ENCODE peak calls at places on chromosome 1, in five cellular contexts. One of them, this sample, is unnamed.

GRCh38 chr1:26021647-26022403 is at the start of gene EXTL1:
- DNase-seq in mesenchymal stem cell: peak; percentile 46
- DNase-seq in trophoblast cell: no peak
- DNase-seq in H9: peak; percentile 85
- DNase-seq in IMR-90: peak; percentile 63
- DNase-seq in this sample: peak; percentile 68

GRCh38 chr1:20590313-20590777 is 1.4 kb downstream of the CDA start:
- DNase-seq in mesenchymal stem cell: peak; percentile 80
- DNase-seq in IMR-90: peak; percentile 67
- DNase-seq in H9: no peak
- DNase-seq in trophoblast cell: no peak
- DNase-seq in this sample: no peak

GRCh38 chr1:197954718-197955418 is 37.7 kb downstream of the LHX9 start:
- DNase-seq in trophoblast cell: no peak
- DNase-seq in IMR-90: no peak
- DNase-seq in mesenchymal stem cell: no peak
- DNase-seq in H9: no peak
- DNase-seq in this sample: no peak

GRCh38 chr1:218779341-218779831 is 394.3 kb upstream of the LYPLAL1 start:
- DNase-seq in IMR-90: peak; percentile 64
- DNase-seq in trophoblast cell: peak; percentile 95
- DNase-seq in H9: no peak
- DNase-seq in mesenchymal stem cell: no peak
- DNase-seq in this sample: no peak

GRCh38 chr1:3692593-3692992 is 40.3 kb downstream of the TP73 start:
- DNase-seq in mesenchymal stem cell: no peak
- DNase-seq in H9: no peak
- DNase-seq in IMR-90: no peak
- DNase-seq in trophoblast cell: no peak
- DNase-seq in this sample: no peak

GRCh38 chr1:12587981-12588620 is 29.9 kb downstream of the DHRS3 start:
- DNase-seq in mesenchymal stem cell: peak; percentile 16
- DNase-seq in H9: no peak
- DNase-seq in trophoblast cell: peak; percentile 23
- DNase-seq in IMR-90: peak; percentile 58
- DNase-seq in this sample: no peak

GRCh38 chr1:230509281-230509977 is 83.3 kb upstream of the PGBD5 start:
- DNase-seq in mesenchymal stem cell: peak; percentile 93
- DNase-seq in IMR-90: peak; percentile 82
- DNase-seq in H9: no peak
- DNase-seq in trophoblast cell: peak; percentile 38
- DNase-seq in this sample: no peak

GRCh38 chr1:41955461-41956159 is 36.9 kb upstream of the HIVEP3 start:
- DNase-seq in trophoblast cell: peak; percentile 2
- DNase-seq in mesenchymal stem cell: peak; percentile 86
- DNase-seq in H9: no peak
- DNase-seq in IMR-90: peak; percentile 86
- DNase-seq in this sample: peak; percentile 59

GRCh38 chr1:19003371-19004290 is 47.2 kb upstream of the IFFO2 start:
- DNase-seq in IMR-90: peak; percentile 88
- DNase-seq in mesenchymal stem cell: no peak
- DNase-seq in H9: no peak
- DNase-seq in trophoblast cell: no peak
- DNase-seq in this sample: no peak

GRCh38 chr1:202049129-202049528 is 38.7 kb downstream of the ELF3 start:
- DNase-seq in mesenchymal stem cell: no peak
- DNase-seq in H9: no peak
- DNase-seq in IMR-90: no peak
- DNase-seq in trophoblast cell: peak; percentile 31
- DNase-seq in this sample: no peak

GRCh38 chr1:157181790-157182189 is 43.6 kb upstream of the ETV3 start:
- DNase-seq in IMR-90: no peak
- DNase-seq in trophoblast cell: no peak
- DNase-seq in H9: no peak
- DNase-seq in mesenchymal stem cell: no peak
- DNase-seq in this sample: no peak

GRCh38 chr1:171929121-171929520 is 87.8 kb downstream of the DNM3 start:
- DNase-seq in trophoblast cell: no peak
- DNase-seq in H9: no peak
- DNase-seq in IMR-90: no peak
- DNase-seq in mesenchymal stem cell: no peak
- DNase-seq in this sample: no peak

GRCh38 chr1:11571906-11572616 is 82.2 kb downstream of the FBXO2 start:
- DNase-seq in trophoblast cell: no peak
- DNase-seq in mesenchymal stem cell: no peak
- DNase-seq in IMR-90: no peak
- DNase-seq in H9: peak; percentile 85
- DNase-seq in this sample: no peak

GRCh38 chr1:110223581-110223980 is 13.5 kb downstream of the KCNC4 start:
- DNase-seq in IMR-90: no peak
- DNase-seq in H9: no peak
- DNase-seq in trophoblast cell: no peak
- DNase-seq in mesenchymal stem cell: no peak
- DNase-seq in this sample: no peak

GRCh38 chr1:246786606-246787238 is 62.5 kb downstream of the SCCPDH start:
- DNase-seq in trophoblast cell: no peak
- DNase-seq in IMR-90: no peak
- DNase-seq in H9: no peak
- DNase-seq in mesenchymal stem cell: no peak
- DNase-seq in this sample: no peak

GRCh38 chr1:31742462-31743212 is 21.5 kb downstream of the ADGRB2 start:
- DNase-seq in mesenchymal stem cell: no peak
- DNase-seq in trophoblast cell: no peak
- DNase-seq in H9: peak; percentile 53
- DNase-seq in IMR-90: no peak
- DNase-seq in this sample: no peak

GRCh38 chr1:83641206-83641658 is 357.7 kb downstream of the TTLL7 start:
- DNase-seq in IMR-90: no peak
- DNase-seq in mesenchymal stem cell: peak; percentile 70
- DNase-seq in trophoblast cell: no peak
- DNase-seq in H9: peak; percentile 28
- DNase-seq in this sample: no peak

GRCh38 chr1:201982923-201983805 is 716 bp downstream of the RNPEP start:
- DNase-seq in H9: peak; percentile 70
- DNase-seq in IMR-90: peak; percentile 70
- DNase-seq in trophoblast cell: peak; percentile 87
- DNase-seq in mesenchymal stem cell: peak; percentile 90
- DNase-seq in this sample: peak; percentile 42

GRCh38 chr1:236608930-236609726 is 4.8 kb upstream of the HEATR1 start:
- DNase-seq in trophoblast cell: peak; percentile 59
- DNase-seq in mesenchymal stem cell: peak; percentile 63
- DNase-seq in IMR-90: peak; percentile 35
- DNase-seq in H9: peak; percentile 69
- DNase-seq in this sample: peak; percentile 48

DNA sequence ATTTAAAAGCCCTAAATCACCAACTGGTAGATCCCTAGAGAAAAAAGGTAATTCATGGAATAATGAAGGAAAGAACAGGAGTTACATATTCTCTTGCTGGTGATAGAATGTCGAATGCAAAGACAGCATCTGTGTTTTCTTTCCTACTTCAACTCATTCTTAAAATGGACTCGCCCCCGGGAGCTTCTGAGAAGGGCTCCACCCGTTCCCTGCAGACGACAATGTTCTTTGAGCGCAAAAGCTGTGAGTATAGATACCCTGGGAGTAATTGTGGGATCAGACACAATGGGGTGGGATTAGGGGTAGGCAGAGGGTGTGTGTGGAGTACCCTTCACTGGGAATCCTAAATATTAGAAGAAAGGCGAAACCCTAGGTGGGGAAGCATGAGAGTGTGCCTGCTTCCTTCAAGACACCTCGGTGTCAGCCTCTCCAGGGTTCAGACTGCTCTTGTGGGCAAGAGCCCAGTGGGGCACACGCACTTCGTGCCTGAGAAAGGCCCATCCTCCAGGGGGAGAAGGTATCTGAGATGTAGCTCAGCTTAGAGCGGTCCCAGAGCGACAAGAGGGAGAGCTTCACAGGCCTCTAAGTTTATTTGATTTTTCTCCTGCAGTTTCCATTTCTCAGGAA is 123.3 kb upstream of the DPYD start:
- DNase-seq in trophoblast cell: no peak
- DNase-seq in IMR-90: no peak
- DNase-seq in mesenchymal stem cell: peak; percentile 1
- DNase-seq in H9: peak; percentile 26
- DNase-seq in this sample: no peak
- H2AFZ ChIP-seq in trophoblast cell: no peak overlapping the region
- H2AFZ ChIP-seq in IMR-90: peak overlapping the region; percentile 96
- H2AFZ ChIP-seq in mesenchymal stem cell: no peak overlapping the region
- H2AFZ ChIP-seq in H9: no peak overlapping the region
- H2AFZ ChIP-seq in this sample: peak overlapping the region; percentile 93

DNA sequence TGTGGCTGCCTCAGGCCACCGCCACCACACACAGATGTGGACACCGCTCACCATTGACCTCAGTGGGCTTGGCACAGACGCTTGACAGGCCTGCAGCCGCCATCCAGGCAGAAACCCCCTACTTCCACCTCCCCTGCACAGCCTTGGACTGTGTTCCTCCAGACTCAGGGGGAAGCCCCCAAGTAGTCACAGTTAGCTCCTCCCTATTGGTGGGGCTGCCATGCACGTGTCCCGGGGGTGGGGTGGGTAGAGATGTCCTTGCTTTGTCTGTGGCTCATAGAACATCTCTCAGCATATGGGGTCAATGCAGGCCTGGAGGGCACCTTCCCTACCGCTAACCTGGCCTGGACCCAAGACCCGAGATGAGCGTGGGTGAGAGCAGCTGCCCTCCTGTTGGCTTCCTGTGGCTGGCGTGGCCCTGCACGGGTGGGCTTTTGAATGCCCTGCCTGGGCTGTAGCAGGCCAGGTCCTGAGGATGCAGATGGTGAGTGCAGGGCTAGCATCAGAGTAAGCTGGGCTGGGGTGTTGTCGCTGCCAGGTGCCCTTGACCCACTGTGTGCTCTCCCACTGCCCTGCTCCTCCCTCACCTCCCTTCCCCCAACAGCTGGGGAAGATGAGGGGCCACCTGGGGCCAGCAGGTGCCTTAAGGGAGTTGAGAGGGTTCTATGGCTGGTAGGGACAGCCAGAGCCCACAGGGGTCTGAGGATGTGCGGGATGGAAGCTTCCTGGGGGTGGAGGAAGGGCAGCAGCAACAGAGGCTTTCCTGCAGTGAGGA is 6.2 kb downstream of the CROCC start:
- DNase-seq in IMR-90: no peak
- DNase-seq in mesenchymal stem cell: no peak
- DNase-seq in H9: no peak
- DNase-seq in trophoblast cell: no peak
- DNase-seq in this sample: no peak
- H3K14ac ChIP-seq in IMR-90: no peak overlapping the region
- H3K14ac ChIP-seq in mesenchymal stem cell: no peak overlapping the region
- H3K14ac ChIP-seq in H9: no peak overlapping the region
- H3K14ac ChIP-seq in trophoblast cell: no peak overlapping the region
- H3K14ac ChIP-seq in this sample: peak overlapping the region; percentile 99

GRCh38 chr1:165793951-165794350 is 25.3 kb upstream of the TMCO1 start:
- DNase-seq in IMR-90: peak; percentile 20
- DNase-seq in trophoblast cell: no peak
- DNase-seq in H9: no peak
- DNase-seq in mesenchymal stem cell: no peak
- DNase-seq in this sample: no peak

GRCh38 chr1:165799387-165799786 is 28.0 kb upstream of the UCK2 start:
- DNase-seq in H9: no peak
- DNase-seq in IMR-90: no peak
- DNase-seq in trophoblast cell: no peak
- DNase-seq in mesenchymal stem cell: no peak
- DNase-seq in this sample: no peak

GRCh38 chr1:165795894-165796293 is 27.2 kb upstream of the TMCO1 start:
- DNase-seq in IMR-90: no peak
- DNase-seq in H9: no peak
- DNase-seq in mesenchymal stem cell: no peak
- DNase-seq in trophoblast cell: no peak
- DNase-seq in this sample: no peak
- H2AFZ ChIP-seq in IMR-90: peak overlapping the region; percentile 23
- H2AFZ ChIP-seq in H9: no peak overlapping the region
- H2AFZ ChIP-seq in mesenchymal stem cell: no peak overlapping the region
- H2AFZ ChIP-seq in trophoblast cell: no peak overlapping the region
- H2AFZ ChIP-seq in this sample: no peak overlapping the region

GRCh38 chr1:113389953-113390834 is at the start of gene MAGI3:
- DNase-seq in H9: peak; percentile 99
- DNase-seq in IMR-90: peak; percentile 98
- DNase-seq in mesenchymal stem cell: peak; percentile 99
- DNase-seq in trophoblast cell: peak; percentile 98
- DNase-seq in this sample: peak; percentile 98
- H3K14ac ChIP-seq in H9: peak within 1 kb of the TSS; percentile 59
- H3K14ac ChIP-seq in IMR-90: peak within 1 kb of the TSS; percentile 70
- H3K14ac ChIP-seq in mesenchymal stem cell: no peak within 1 kb of the TSS
- H3K14ac ChIP-seq in trophoblast cell: peak within 1 kb of the TSS; percentile 84
- H3K14ac ChIP-seq in this sample: peak within 1 kb of the TSS; percentile 94

DNA sequence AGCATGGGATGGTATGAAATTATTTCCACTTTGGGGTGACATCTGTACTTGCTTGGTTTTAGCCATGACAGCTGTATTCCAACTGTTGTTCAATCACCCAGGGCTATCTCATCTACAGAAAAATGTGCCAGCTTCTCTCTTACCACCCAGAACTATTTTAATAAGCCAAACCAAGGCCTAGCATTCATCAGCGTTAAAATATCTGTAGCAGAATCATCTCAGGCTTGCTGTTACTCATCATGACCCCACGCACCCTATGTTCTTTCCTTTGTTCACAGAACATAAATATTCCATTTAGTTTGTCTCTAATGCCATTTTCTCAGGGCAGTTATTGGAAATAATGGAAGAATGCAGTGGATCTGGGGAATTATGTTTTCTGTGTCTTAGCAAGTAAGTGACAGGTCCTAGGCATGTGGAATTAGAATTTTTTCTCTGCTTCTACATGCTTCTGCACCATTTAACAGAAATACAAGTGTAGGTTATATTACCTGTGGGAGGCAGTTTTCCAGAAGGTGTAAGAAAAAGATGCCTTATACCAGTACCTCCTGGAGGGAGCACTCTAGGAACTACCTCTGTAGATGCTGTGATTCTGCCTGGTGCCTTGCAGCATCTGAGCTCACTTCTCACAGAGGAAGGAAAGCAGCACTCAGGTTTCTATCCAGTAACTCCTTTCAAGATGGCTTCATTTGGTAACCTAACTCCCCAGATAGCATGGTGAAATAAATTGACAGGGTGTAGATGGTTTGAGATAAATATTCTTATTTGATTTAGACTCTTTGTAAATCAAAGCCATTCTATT is 50.1 kb downstream of the GIPC2 start:
- DNase-seq in mesenchymal stem cell: peak; percentile 69
- DNase-seq in H9: no peak
- DNase-seq in trophoblast cell: peak; percentile 51
- DNase-seq in IMR-90: peak; percentile 71
- DNase-seq in this sample: no peak
- H2AFZ ChIP-seq in mesenchymal stem cell: no peak overlapping the region
- H2AFZ ChIP-seq in H9: no peak overlapping the region
- H2AFZ ChIP-seq in trophoblast cell: no peak overlapping the region
- H2AFZ ChIP-seq in IMR-90: no peak overlapping the region
- H2AFZ ChIP-seq in this sample: no peak overlapping the region

This sample was measured in neuronal stem cell.